ENCODE peak calls at places on chromosomes 5 and 9, in five cellular contexts. F, M, W, D and T are unnamed samples.

GRCh38 chr5:34658023-34658422 is 1.9 kb downstream of the RAI14 start:
- DNase-seq in D (no peak), F (no peak), W (peak), M (no peak), T (peak)

GRCh38 chr9:116308070-116308469 is 154.5 kb downstream of the PAPPA start:
- DNase-seq in W (no peak), M (no peak), D (no peak), F (no peak), T (no peak)

GRCh38 chr9:26975728-26976707 is 19.8 kb downstream of the IFT74 start:
- DNase-seq in M (no peak), D (no peak), F (peak), W (peak), T (peak)

GRCh38 chr9:1052908-1053590 is 2.9 kb downstream of the DMRT2 start:
- DNase-seq in W (no peak), D (no peak), F (no peak), M (no peak), T (no peak)

GRCh38 chr5:53008751-53009150 is 19.6 kb downstream of the ITGA2 start:
- DNase-seq in W (peak), M (peak), D (no peak), F (no peak), T (peak)

GRCh38 chr9:119634036-119634435 is 264.8 kb upstream of the BRINP1 start:
- DNase-seq in M (no peak), W (no peak), F (no peak), D (no peak), T (no peak)

GRCh38 chr9:106929471-106930198 is 66.7 kb downstream of the ZNF462 start:
- DNase-seq in W (no peak), D (no peak), M (no peak), F (no peak), T (peak)

GRCh38 chr5:5422819-5423515 is 490 bp downstream of the ICE1 start:
- DNase-seq in F (no peak), M (peak), D (peak), W (no peak), T (no peak)

GRCh38 chr9:123860603-123861002 is 69.3 kb downstream of the DENND1A start:
- DNase-seq in M (no peak), F (no peak), D (no peak), W (no peak), T (no peak)

GRCh38 chr9:109469646-109470358 is 28.3 kb downstream of the PTPN3 start:
- DNase-seq in W (peak), M (peak), F (peak), D (no peak), T (peak)

GRCh38 chr5:160507181-160507811 is 85.6 kb downstream of the PTTG1 start:
- DNase-seq in M (peak), W (no peak), D (no peak), F (no peak), T (peak)

GRCh38 chr5:19322716-19323485 is 665.1 kb downstream of the CDH18 start:
- DNase-seq in D (no peak), W (peak), M (peak), F (peak), T (no peak)

GRCh38 chr5:94632024-94632423 is 13.6 kb downstream of the SLF1 start:
- DNase-seq in F (no peak), D (no peak), M (peak), W (no peak), T (no peak)

GRCh38 chr9:130184983-130185382 is 12.8 kb downstream of the NCS1 start:
- DNase-seq in M (no peak), D (no peak), F (no peak), W (no peak), T (no peak)

GRCh38 chr5:86716121-86716520 is 98.4 kb downstream of the COX7C start:
- DNase-seq in M (no peak), F (no peak), D (no peak), W (no peak), T (no peak)

GRCh38 chr5:41071975-41072374 is 833 bp upstream of the MROH2B start:
- DNase-seq in D (no peak), W (no peak), F (no peak), M (no peak), T (peak)

GRCh38 chr5:67246108-67246507 is 49.5 kb upstream of the CD180 start:
- DNase-seq in D (no peak), F (no peak), W (peak), M (peak), T (peak)

GRCh38 chr9:123614503-123615258 is 258.7 kb downstream of the CRB2 start:
- DNase-seq in W (no peak), D (no peak), F (no peak), M (no peak), T (no peak)

GRCh38 chr9:36742264-36742663 is 169.6 kb downstream of the MELK start:
- DNase-seq in D (no peak), F (no peak), M (no peak), W (no peak), T (no peak)

GRCh38 chr5:74639538-74640449 is 734 bp downstream of the ENC1 start:
- DNase-seq in F (no peak), W (peak), M (peak), D (no peak), T (peak)

GRCh38 chr9:97362777-97363545 is 48.9 kb upstream of the TDRD7 start:
- DNase-seq in D (no peak), F (no peak), W (no peak), M (peak), T (peak)

GRCh38 chr9:131302244-131303075 is 12.9 kb downstream of the PLPP7 start:
- DNase-seq in M (no peak), D (no peak), W (no peak), F (no peak), T (no peak)

GRCh38 chr9:13863112-13863511 is 450.8 kb downstream of the NFIB start:
- DNase-seq in F (no peak), M (no peak), W (no peak), D (no peak), T (peak)

GRCh38 chr5:121053055-121053985 is 589.2 kb downstream of the PRR16 start:
- DNase-seq in W (no peak), M (no peak), F (no peak), D (no peak), T (no peak)

GRCh38 chr5:123344819-123345426 is 78.3 kb downstream of the CEP120 start:
- DNase-seq in F (peak), D (no peak), M (peak), W (peak), T (peak)

GRCh38 chr5:77389746-77390145 is 102.4 kb downstream of the WDR41 start:
- DNase-seq in F (no peak), M (no peak), W (no peak), D (no peak), T (no peak)

GRCh38 chr5:527646-528591 is 3.7 kb upstream of the SLC9A3 start:
- DNase-seq in D (no peak), W (no peak), M (no peak), F (no peak), T (no peak)

GRCh38 chr9:9389904-9390303 is 1222.9 kb downstream of the PTPRD start:
- DNase-seq in F (no peak), M (no peak), D (no peak), W (no peak), T (no peak)

GRCh38 chr9:9392755-9393154 is 1220.0 kb downstream of the PTPRD start:
- DNase-seq in W (no peak), F (no peak), D (no peak), M (no peak), T (no peak)

DNA sequence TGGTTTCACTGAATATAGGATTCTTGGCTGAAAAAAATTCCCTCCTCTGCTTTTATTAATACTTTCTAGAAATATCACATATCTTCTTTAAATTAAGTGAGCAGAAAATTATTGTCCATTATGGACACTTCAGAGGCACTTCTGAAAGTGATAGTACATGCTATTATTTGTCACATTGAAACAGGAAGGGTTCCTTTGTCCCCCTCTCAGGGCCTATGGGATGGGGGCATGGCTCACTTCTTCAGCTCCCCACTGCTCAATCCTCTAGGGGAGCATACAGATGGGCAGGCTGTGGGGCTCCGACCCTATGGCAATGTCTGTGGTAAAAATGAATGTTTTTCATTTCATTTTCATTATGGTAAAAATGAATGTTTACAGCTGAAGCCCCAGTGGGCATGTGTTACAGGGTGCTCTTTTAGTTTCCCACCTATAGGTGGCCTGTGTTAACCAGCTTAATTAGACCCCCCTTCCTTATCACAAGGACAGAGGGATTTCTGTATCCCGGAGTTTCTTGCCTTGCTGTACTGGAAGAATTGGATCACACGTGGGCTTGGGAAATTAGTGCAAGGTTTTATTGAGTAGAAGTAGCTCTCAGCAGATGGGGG is 1225.2 kb downstream of the PTPRD start:
- DNase-seq in D (no peak), M (no peak), W (no peak), F (no peak), T (no peak)
- TF ChIP-seq CTCF in D (no peak), M (no peak), W (no peak), F (no peak), T (no peak)

DNA sequence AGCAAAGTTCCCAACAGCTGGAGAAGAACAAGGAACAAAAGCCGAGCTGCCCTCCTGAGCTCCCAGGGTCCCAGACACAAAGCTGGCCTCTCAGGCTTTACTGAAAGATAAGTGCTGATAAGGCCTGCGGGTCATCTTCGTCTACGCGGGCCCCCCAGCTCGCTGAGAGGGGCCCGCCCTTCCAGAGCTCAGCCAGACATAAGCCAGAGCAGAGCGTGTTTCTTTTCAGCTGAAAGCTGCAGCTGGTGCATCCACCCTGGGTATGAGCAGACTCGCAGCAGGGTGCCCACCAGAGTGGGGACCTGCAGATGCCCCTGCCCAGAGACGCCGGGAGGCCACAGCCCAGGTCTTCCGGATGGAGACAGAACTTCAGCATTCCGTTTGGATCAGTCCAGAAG is 84.6 kb downstream of the HSD17B3 start:
- DNase-seq in F (no peak), M (no peak), W (no peak), D (no peak), T (no peak)
- H3K4me3 ChIP-seq in F (no peak), M (no peak), W (no peak), D (no peak), T (no peak)

DNA sequence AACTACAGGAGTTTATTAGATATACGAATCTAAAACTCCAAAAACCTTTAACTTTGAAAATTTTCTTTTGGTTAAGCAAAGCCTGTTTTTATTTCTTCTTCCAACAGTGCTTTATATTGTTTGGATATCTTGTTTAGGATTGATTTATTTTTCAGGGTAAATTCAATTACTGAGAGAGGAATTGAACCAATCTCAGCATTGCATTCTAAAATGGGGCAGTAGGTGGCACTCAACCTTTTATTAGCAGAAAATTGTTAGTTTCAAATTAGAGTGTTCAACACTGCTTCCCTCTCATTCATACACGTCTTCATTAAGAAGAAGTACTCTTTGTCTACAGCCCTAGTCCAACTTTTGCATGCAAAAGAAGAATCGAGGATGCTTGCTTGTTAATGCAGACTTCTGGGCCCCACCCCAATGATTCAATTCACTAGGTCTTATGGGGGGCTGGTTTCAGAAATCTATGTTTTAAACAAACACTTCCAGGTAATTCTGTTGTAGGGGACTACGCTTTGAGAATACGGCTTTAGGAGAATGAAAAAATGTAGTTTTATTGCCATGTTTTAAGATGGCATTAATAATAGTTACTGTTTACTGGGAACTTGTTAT is 26.6 kb downstream of the MRPL22 start:
- DNase-seq in W (peak), D (no peak), M (peak), F (no peak), T (peak)
- TF ChIP-seq CTCF in W (peak), D (peak), M (peak), F (peak), T (peak)

DNA sequence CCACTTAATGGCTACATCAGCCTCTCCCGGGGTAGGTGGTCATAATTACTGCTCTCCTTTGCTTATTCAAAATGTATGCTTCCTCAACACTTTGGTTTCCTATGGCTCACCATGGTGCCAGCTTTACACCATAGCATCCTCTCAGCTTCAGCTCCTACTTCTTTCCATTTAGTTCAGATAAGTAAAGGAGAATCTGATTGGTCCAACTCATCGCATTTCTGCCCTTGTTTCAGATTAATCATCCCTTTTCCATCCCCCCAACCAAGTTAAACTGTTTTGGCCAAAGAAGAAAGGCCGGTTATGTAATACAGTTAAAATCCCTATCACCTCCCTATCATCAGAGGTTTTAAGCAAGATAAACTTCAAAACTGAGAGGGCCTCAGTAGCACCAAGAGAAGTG is 130.5 kb downstream of the CETN3 start:
- DNase-seq in D (no peak), W (no peak), M (no peak), F (no peak), T (peak)
- H3K4me3 ChIP-seq in D (no peak), W (no peak), M (no peak), F (no peak), T (no peak)

GRCh38 chr5:20340123-20340522 is 352.1 kb upstream of the CDH18 start:
- DNase-seq in F (no peak), M (no peak), D (no peak), W (no peak), T (no peak)

GRCh38 chr5:20331826-20332225 is 343.8 kb upstream of the CDH18 start:
- DNase-seq in W (no peak), D (no peak), M (no peak), F (no peak), T (no peak)

DNA sequence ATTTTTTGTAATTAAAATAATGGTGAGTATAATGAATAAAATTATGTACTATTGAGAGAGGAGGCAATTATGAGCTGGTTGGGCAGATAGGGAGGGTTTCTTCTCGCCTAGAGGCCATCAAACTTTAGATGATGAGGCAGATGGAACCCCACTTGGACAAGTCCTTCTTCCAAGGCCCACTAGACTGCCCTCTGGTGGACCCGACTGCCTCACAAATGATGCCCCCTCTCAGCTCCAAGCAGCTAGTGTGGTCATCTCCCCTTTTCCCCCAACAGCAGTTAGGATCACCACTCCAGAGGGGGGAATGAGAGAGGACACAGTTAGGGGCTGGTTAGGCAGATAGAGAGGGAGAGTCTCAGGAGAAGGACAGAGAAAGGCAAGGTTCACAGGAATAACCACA is 348.0 kb upstream of the CDH18 start:
- DNase-seq in W (peak), M (no peak), F (peak), D (no peak), T (no peak)
- TF ChIP-seq CTCF in W (no peak), M (no peak), F (peak), D (no peak), T (peak)